ENCODE peak calls at places on chromosomes 4 and X, in four cellular contexts. A is stimulated activated CD4-positive, alpha-beta T cell treated with anti-CD3 and anti-CD28 coated beads, Interleukin-4, amount 100 ng/mL, for 1 hour; X is AG10803; M is central memory CD8-positive, alpha-beta T cell. U is an unnamed sample.

GRCh38 chr4:156942991-156943390 is 28.6 kb downstream of the PDGFC start:
- DNase-seq in M (no peak), X (no peak), A (no peak), U (no peak)

GRCh38 chr4:127210877-127211276 is 421.9 kb upstream of the INTU start:
- DNase-seq in M (no peak), A (no peak), X (no peak), U (no peak)

GRCh38 chr4:70577220-70577927 is 14.7 kb upstream of the AMBN start:
- DNase-seq in X (no peak), A (no peak), M (no peak), U (no peak)

GRCh38 chrX:30183554-30183953 is 31.8 kb upstream of the MAGEB2 start:
- DNase-seq in X (no peak), A (no peak), M (no peak), U (no peak)

GRCh38 chr4:88610771-88611170 is 18.5 kb downstream of the HERC3 start:
- DNase-seq in M (no peak), A (no peak), X (peak), U (no peak)

GRCh38 chr4:48939785-48940184 is 33.2 kb upstream of the OCIAD2 start:
- DNase-seq in X (peak), A (no peak), M (no peak), U (no peak)

GRCh38 chrX:25968920-25969319 is 169.2 kb upstream of the MAGEB18 start:
- DNase-seq in A (no peak), M (no peak), X (peak), U (no peak)

GRCh38 chrX:145393702-145394235 is 146.5 kb downstream of the SPANXN1 start:
- DNase-seq in A (no peak), M (no peak), X (no peak), U (no peak)

GRCh38 chrX:111041018-111041462 is 55.0 kb upstream of the PAK3 start:
- DNase-seq in X (peak), M (no peak), A (no peak), U (peak)

GRCh38 chr4:25103423-25103822 is 56.8 kb downstream of the SEPSECS start:
- DNase-seq in X (no peak), M (no peak), A (no peak), U (no peak)

U was measured in immature natural killer cell.